ENCODE peak calls at places on chromosomes 16 and 17, in six cellular contexts. E, P, D, U, Z and Q are unnamed samples.

GRCh38 chr16:50300942-50301625 is 34.7 kb downstream of the ADCY7 start:
- DNase-seq in E (no peak), P (no peak), D (no peak), U (peak; percentile 80), Z (no peak), Q (no peak)

GRCh38 chr16:83843657-83844056 is 35.9 kb downstream of the HSBP1 start:
- DNase-seq in E (no peak), P (no peak), D (no peak), U (no peak), Z (no peak), Q (no peak)

GRCh38 chr17:59329558-59330313 is 1.7 kb upstream of the YPEL2 start:
- DNase-seq in E (no peak), P (no peak), D (peak; percentile 33), U (peak; percentile 74), Z (peak; percentile 24), Q (no peak)

GRCh38 chr17:2214887-2215615 is 88.5 kb downstream of the SMG6 start:
- DNase-seq in E (no peak), P (no peak), D (no peak), U (peak; percentile 93), Z (no peak), Q (no peak)

GRCh38 chr16:2963074-2963610 is 933 bp upstream of the KREMEN2 start:
- DNase-seq in E (no peak), P (no peak), D (no peak), U (no peak), Z (no peak), Q (no peak)

GRCh38 chr16:23185661-23186060 is 3.1 kb downstream of the SCNN1G start:
- DNase-seq in E (no peak), P (no peak), D (no peak), U (no peak), Z (no peak), Q (no peak)

GRCh38 chr16:81786321-81786720 is 7.2 kb downstream of the PLCG2 start:
- DNase-seq in E (no peak), P (no peak), D (no peak), U (peak; percentile 57), Z (no peak), Q (no peak)

GRCh38 chr17:74642995-74643394 is 19.5 kb upstream of the CD300E start:
- DNase-seq in E (no peak), P (no peak), D (no peak), U (no peak), Z (no peak), Q (no peak)

GRCh38 chr17:70969540-70970034 is 800.3 kb downstream of the KCNJ2 start:
- DNase-seq in E (no peak), P (no peak), D (no peak), U (no peak), Z (no peak), Q (no peak)

GRCh38 chr16:600781-601180 is 10.9 kb downstream of the RAB40C start:
- DNase-seq in E (no peak), P (no peak), D (no peak), U (no peak), Z (no peak), Q (no peak)

GRCh38 chr17:77400445-77400870 is 259.7 kb downstream of the SEC14L1 start:
- DNase-seq in E (peak; percentile 69), P (peak; percentile 67), D (no peak), U (no peak), Z (peak; percentile 61), Q (peak; percentile 80)

GRCh38 chr17:17181666-17182600 is 24.2 kb downstream of the PLD6 start:
- DNase-seq in E (no peak), P (no peak), D (no peak), U (no peak), Z (no peak), Q (no peak)

GRCh38 chr17:21680366-21680765 is 12.0 kb upstream of the KCNJ18 start:
- DNase-seq in E (no peak), P (no peak), D (no peak), U (no peak), Z (no peak), Q (no peak)

GRCh38 chr17:2034157-2034556 is 4.2 kb downstream of the DPH1 start:
- DNase-seq in E (peak; percentile 78), P (no peak), D (no peak), U (peak; percentile 63), Z (no peak), Q (no peak)

GRCh38 chr17:51434434-51435170 is 174.3 kb downstream of the UTP18 start:
- DNase-seq in E (no peak), P (no peak), D (no peak), U (no peak), Z (no peak), Q (no peak)

GRCh38 chr17:20223808-20224328 is 214.7 kb downstream of the SPECC1 start:
- DNase-seq in E (no peak), P (no peak), D (no peak), U (peak; percentile 36), Z (no peak), Q (no peak)

GRCh38 chr17:50905460-50905803 is 39.3 kb upstream of the TOB1 start:
- DNase-seq in E (peak; percentile 96), P (no peak), D (no peak), U (no peak), Z (no peak), Q (no peak)